ENCODE peak calls at places on chromosomes 1 and 21, in ten cellular contexts. H is H9, B is HCT116, V is PC-9, P is PC-3, K is SK-N-SH, S is OCI-LY7, M is IMR-90, G is GM23248, Y is astrocyte. A is an unnamed sample.

GRCh38 chr1:100343897-100344296 is 8.4 kb upstream of the CDC14A start:
- DNase-seq in G (no peak), V (no peak), Y (no peak), P (no peak), H (no peak), M (no peak), B (no peak), S (no peak), K (no peak), A (no peak)

GRCh38 chr1:1614204-1614953 is 921 bp upstream of the MIB2 start:
- DNase-seq in P (peak), H (peak), G (peak), B (no peak), S (no peak), Y (peak), K (no peak), V (peak), M (peak), A (no peak)

GRCh38 chr1:110209715-110210603 is at the start of gene KCNC4:
- DNase-seq in V (peak), H (peak), M (peak), Y (peak), K (peak), P (peak), B (peak), G (peak), S (peak), A (peak)

GRCh38 chr21:32414579-32415358 is 2.3 kb downstream of the EVA1C start:
- DNase-seq in M (peak), Y (peak), V (no peak), H (no peak), G (peak), B (no peak), S (no peak), K (peak), P (peak), A (no peak)

GRCh38 chr1:212791261-212791675 is 309 bp downstream of the NSL1 start:
- DNase-seq in V (no peak), K (no peak), S (no peak), M (peak), Y (no peak), G (peak), P (peak), H (no peak), B (no peak), A (no peak)

GRCh38 chr1:146012703-146013565 is 8.6 kb downstream of the HJV start:
- DNase-seq in Y (peak), V (peak), P (peak), B (peak), M (peak), H (no peak), S (peak), G (peak), K (peak), A (peak)

GRCh38 chr1:208256556-208256955 is 12.4 kb upstream of the PLXNA2 start:
- DNase-seq in P (no peak), G (no peak), B (no peak), H (no peak), V (peak), M (no peak), Y (no peak), K (no peak), S (no peak), A (peak)

GRCh38 chr1:53368314-53369033 is 40.6 kb upstream of the LRP8 start:
- DNase-seq in H (peak), S (no peak), V (no peak), M (no peak), Y (no peak), P (no peak), B (no peak), K (peak), G (no peak), A (no peak)

GRCh38 chr1:41394918-41395598 is 33.8 kb downstream of the FOXO6 start:
- DNase-seq in M (no peak), V (no peak), H (peak), Y (peak), K (peak), B (no peak), G (no peak), P (no peak), S (no peak), A (no peak)

GRCh38 chr21:36854391-36854790 is 112.1 kb downstream of the HLCS start:
- DNase-seq in K (peak), Y (no peak), G (peak), P (peak), V (no peak), S (peak), M (peak), H (peak), B (no peak), A (peak)

GRCh38 chr1:110210604-110211502 is 739 bp downstream of the KCNC4 start:
- DNase-seq in Y (peak), V (peak), B (no peak), M (no peak), H (peak), G (peak), K (peak), P (peak), S (peak), A (peak)

GRCh38 chr1:203326830-203327683 is 21.7 kb downstream of the BTG2 start:
- DNase-seq in K (peak), P (peak), G (peak), Y (peak), S (peak), M (peak), V (peak), H (peak), B (peak), A (peak)

GRCh38 chr21:34213959-34214358 is 140.6 kb downstream of the MRPS6 start:
- DNase-seq in M (no peak), V (no peak), P (no peak), G (no peak), Y (no peak), B (no peak), K (no peak), S (no peak), H (no peak), A (no peak)

GRCh38 chr1:217881131-217881543 is 250.0 kb downstream of the SPATA17 start:
- DNase-seq in G (peak), V (no peak), H (no peak), S (no peak), Y (peak), P (peak), M (no peak), B (no peak), K (no peak), A (no peak)

GRCh38 chr1:205313681-205314308 is 7.8 kb downstream of the NUAK2 start:
- DNase-seq in G (no peak), K (no peak), S (peak), Y (peak), P (no peak), V (no peak), M (peak), H (peak), B (no peak), A (peak)

GRCh38 chr1:179872558-179872957 is 5.0 kb downstream of the TOR1AIP2 start:
- DNase-seq in Y (no peak), B (no peak), G (no peak), V (no peak), S (peak), H (no peak), M (no peak), P (no peak), K (no peak), A (peak)

GRCh38 chr1:219266524-219266923 is 92.8 kb downstream of the LYPLAL1 start:
- DNase-seq in P (peak), S (no peak), Y (no peak), B (no peak), G (peak), M (peak), V (no peak), H (no peak), K (no peak), A (no peak)

GRCh38 chr1:198560093-198560638 is 19.7 kb upstream of the ATP6V1G3 start:
- DNase-seq in P (peak), V (no peak), H (no peak), G (peak), S (no peak), K (no peak), M (no peak), Y (peak), B (no peak), A (no peak)

GRCh38 chr21:45336870-45337269 is 49.2 kb upstream of the POFUT2 start:
- DNase-seq in P (peak), S (no peak), H (peak), B (no peak), V (no peak), Y (peak), K (no peak), M (peak), G (no peak), A (no peak)

GRCh38 chr1:154999651-155000474 is 2.7 kb upstream of the ZBTB7B start:
- DNase-seq in V (no peak), Y (no peak), K (peak), S (peak), B (no peak), G (peak), M (no peak), P (peak), H (peak), A (peak)

GRCh38 chr21:42466700-42467612 is 29.1 kb downstream of the RSPH1 start:
- DNase-seq in M (peak), B (peak), K (no peak), V (peak), G (peak), P (peak), S (peak), Y (peak), H (peak), A (peak)

GRCh38 chr1:20266141-20266540 is 24.5 kb upstream of the VWA5B1 start:
- DNase-seq in H (no peak), S (no peak), G (peak), Y (peak), B (no peak), P (peak), M (peak), K (no peak), V (no peak), A (no peak)

GRCh38 chr1:19862944-19863343 is 19.3 kb upstream of the OTUD3 start:
- DNase-seq in B (no peak), K (no peak), Y (no peak), M (no peak), G (no peak), S (no peak), P (no peak), V (no peak), H (no peak), A (no peak)

GRCh38 chr21:42317341-42317741 is 2.1 kb upstream of the TFF3 start:
- DNase-seq in G (no peak), H (no peak), V (no peak), Y (no peak), B (no peak), S (no peak), P (no peak), K (no peak), M (no peak), A (peak)

GRCh38 chr21:43609501-43610340 is 49.6 kb downstream of the HSF2BP start:
- DNase-seq in V (peak), G (no peak), S (no peak), B (no peak), Y (peak), P (peak), H (no peak), M (peak), K (peak), A (no peak)

GRCh38 chr21:28257276-28257675 is 735.4 kb downstream of the LTN1 start:
- DNase-seq in Y (no peak), P (no peak), B (no peak), K (peak), S (no peak), M (no peak), H (no peak), G (no peak), V (no peak), A (no peak)

GRCh38 chr1:162150112-162150511 is 80.6 kb downstream of the NOS1AP start:
- DNase-seq in V (no peak), Y (no peak), G (no peak), M (no peak), H (no peak), K (no peak), B (no peak), P (no peak), S (no peak), A (no peak)

GRCh38 chr1:201149400-201149799 is 4.9 kb downstream of the TMEM9 start:
- DNase-seq in M (peak), B (peak), P (peak), K (peak), V (no peak), S (peak), Y (no peak), H (no peak), G (peak), A (peak)

GRCh38 chr1:111197598-111198289 is 2.7 kb downstream of the DENND2D start:
- DNase-seq in G (peak), P (peak), V (no peak), B (no peak), S (peak), Y (no peak), H (peak), K (no peak), M (peak), A (no peak)

GRCh38 chr1:1892763-1893120 is 1.9 kb upstream of the GNB1 start:
- DNase-seq in K (no peak), M (no peak), V (no peak), P (no peak), B (no peak), H (no peak), S (no peak), G (no peak), Y (no peak), A (no peak)

GRCh38 chr1:110525250-110525597 is 6.2 kb upstream of the KCNA10 start:
- DNase-seq in V (peak), P (no peak), B (no peak), M (no peak), K (no peak), H (no peak), G (peak), Y (no peak), S (no peak), A (no peak)

GRCh38 chr1:236489710-236490377 is 33.9 kb upstream of the LGALS8 start:
- DNase-seq in B (peak), K (peak), G (peak), Y (peak), V (no peak), H (no peak), M (peak), S (peak), P (peak), A (peak)

GRCh38 chr1:156122519-156123355 is 8.2 kb downstream of the LMNA start:
- DNase-seq in H (no peak), B (no peak), G (peak), P (peak), V (peak), S (no peak), K (no peak), M (peak), Y (peak), A (no peak)

GRCh38 chr1:109912214-109912861 is 1.7 kb downstream of the CSF1 start:
- DNase-seq in M (no peak), Y (no peak), K (no peak), P (no peak), S (no peak), H (no peak), B (no peak), G (peak), V (no peak), A (no peak)

GRCh38 chr1:90074555-90075315 is 79.8 kb downstream of the ZNF326 start:
- DNase-seq in V (no peak), B (no peak), P (no peak), H (no peak), Y (peak), K (no peak), M (no peak), S (no peak), G (no peak), A (no peak)

GRCh38 chr1:13778431-13778830 is 78.4 kb downstream of the PRDM2 start:
- DNase-seq in M (no peak), P (no peak), H (no peak), B (no peak), K (no peak), G (no peak), V (no peak), Y (no peak), S (no peak), A (no peak)

GRCh38 chr1:13775916-13776315 is 75.9 kb downstream of the PRDM2 start:
- DNase-seq in K (no peak), P (no peak), B (no peak), Y (no peak), V (no peak), S (no peak), M (no peak), G (peak), H (no peak), A (no peak)

GRCh38 chr1:13772271-13772670 is 72.3 kb downstream of the PRDM2 start:
- DNase-seq in V (no peak), P (no peak), Y (no peak), B (no peak), S (no peak), G (no peak), H (no peak), M (no peak), K (no peak), A (no peak)

GRCh38 chr1:13774121-13774520 is 74.1 kb downstream of the PRDM2 start:
- DNase-seq in K (no peak), V (no peak), H (no peak), P (no peak), M (no peak), G (no peak), Y (no peak), S (no peak), B (no peak), A (no peak)

DNA sequence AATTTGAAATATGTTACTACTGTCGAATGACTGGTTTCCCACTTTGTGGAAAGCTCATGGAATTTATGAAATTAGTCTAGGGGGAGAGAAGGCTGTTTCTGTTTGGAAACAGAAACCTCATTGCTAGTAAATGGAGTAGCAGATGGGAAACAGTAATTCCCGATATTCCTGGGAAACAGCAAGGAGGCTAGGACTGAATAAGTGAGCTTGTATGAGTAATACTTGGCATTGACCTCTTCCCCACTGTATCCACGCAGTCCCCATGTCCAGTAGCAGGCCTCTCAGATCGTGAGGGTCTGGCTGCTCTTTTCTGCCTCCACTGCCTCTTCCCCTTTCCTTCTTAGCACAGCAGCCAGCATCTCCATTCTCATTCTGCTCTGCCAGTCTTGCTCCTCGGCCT is 75.5 kb downstream of the PRDM2 start:
- DNase-seq in H (no peak), Y (no peak), S (no peak), G (peak), P (no peak), V (no peak), M (peak), B (no peak), K (no peak), A (no peak)
- H3K27ac ChIP-seq in H (no peak), Y (no peak), S (no peak), G (peak), P (no peak), V (no peak), M (no peak), B (no peak), K (no peak), A (no peak)

GRCh38 chr1:116440731-116441130 is 67.7 kb downstream of the ATP1A1 start:
- DNase-seq in M (no peak), K (no peak), H (no peak), G (no peak), P (no peak), Y (no peak), B (no peak), V (no peak), S (no peak), A (no peak)
- H2AFZ ChIP-seq in M (no peak), K (no peak), H (no peak), G (no peak), P (no peak), Y (no peak), B (no peak), V (no peak), S (no peak), A (no peak)

GRCh38 chr1:104989012-104989411 is 1239.3 kb downstream of the AMY1C start:
- DNase-seq in Y (no peak), G (no peak), P (no peak), S (no peak), H (no peak), B (no peak), M (no peak), K (no peak), V (no peak), A (no peak)
- H3K27ac ChIP-seq in Y (no peak), G (no peak), P (no peak), S (no peak), H (no peak), B (no peak), M (no peak), K (no peak), V (no peak), A (no peak)

DNA sequence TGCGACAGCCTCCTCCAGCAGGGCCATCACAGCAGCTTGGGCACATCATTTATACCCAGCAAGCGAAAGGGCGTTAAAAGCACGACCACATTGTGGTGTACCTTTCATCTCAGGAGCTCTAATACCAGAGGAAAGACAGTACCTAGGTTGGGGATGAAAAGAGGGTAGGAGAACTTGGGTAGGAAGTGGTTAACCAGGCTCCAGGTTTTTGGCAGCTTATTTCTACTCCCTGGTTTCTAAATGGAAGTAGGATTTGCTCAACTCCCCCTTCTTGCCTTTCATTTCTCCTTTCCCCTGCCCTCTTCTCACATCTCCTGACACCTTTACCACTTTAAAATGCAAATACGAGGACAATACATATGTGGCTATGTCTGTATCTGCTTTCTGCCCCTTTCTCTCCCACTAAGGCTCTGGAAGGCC is 30.2 kb downstream of the FAM177B start:
- DNase-seq in P (no peak), Y (no peak), G (no peak), S (no peak), K (no peak), B (no peak), M (no peak), V (no peak), H (no peak), A (no peak)
- H2AFZ ChIP-seq in P (no peak), Y (no peak), G (no peak), S (no peak), K (no peak), B (no peak), M (no peak), V (no peak), H (no peak), A (no peak)

DNA sequence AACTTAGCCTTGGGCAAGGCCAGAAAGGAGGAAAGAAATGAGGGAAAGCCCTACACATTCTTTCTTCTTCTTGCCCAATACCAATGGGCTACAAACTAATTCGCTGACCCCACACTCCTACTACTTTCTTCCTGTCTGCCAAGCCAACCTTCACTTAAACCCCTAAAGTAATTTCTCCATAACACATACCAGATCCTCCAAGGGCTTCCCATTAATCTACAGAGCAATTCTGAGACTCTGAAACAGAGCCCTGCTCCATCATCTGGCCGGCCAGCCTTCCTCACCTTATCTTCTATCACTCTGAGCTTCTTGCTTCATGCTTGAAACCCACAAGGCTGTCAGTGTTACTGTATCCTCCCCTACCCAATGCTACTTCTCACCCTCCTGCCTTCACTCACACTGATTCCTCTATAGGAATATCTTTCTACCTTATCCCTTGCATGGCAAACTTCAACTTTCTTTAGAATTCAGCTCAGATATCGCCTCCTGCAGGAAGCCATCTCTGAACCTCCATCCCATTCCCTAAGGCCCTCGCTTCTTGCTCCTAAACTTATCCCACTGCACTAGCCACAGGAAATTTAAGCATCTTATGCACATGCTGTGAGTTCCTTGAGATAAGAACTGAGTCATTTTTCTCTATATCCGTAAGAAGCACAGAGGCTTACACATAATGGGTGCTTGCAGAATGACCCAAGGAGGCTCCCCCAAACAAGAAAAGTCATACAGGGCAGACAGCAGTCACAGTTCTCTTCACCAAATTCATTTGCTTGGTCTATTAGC is 81.9 kb downstream of the JAK1 start:
- DNase-seq in Y (peak), H (no peak), K (no peak), V (no peak), S (no peak), G (peak), P (no peak), B (no peak), M (peak), A (no peak)
- H3K27ac ChIP-seq in Y (no peak), H (no peak), K (no peak), V (no peak), S (no peak), G (no peak), P (no peak), B (no peak), M (no peak), A (no peak)

A was measured in MM.1S.